ENCODE peak calls at places on chromosomes 11 and 22, in eight cellular contexts. B, T, S, Z, V, M, R and P are unnamed samples.

GRCh38 chr11:126523441-126523840 is 168.0 kb downstream of the ST3GAL4 start:
- DNase-seq in V (no peak), Z (no peak), M (no peak), B (no peak), S (peak), R (no peak), T (no peak), P (no peak)

GRCh38 chr22:44091021-44091721 is 67.1 kb downstream of the PARVB start:
- DNase-seq in R (peak), B (no peak), T (no peak), Z (peak), V (peak), S (no peak), M (no peak), P (no peak)

GRCh38 chr11:68649851-68650555 is 34.3 kb upstream of the GAL start:
- DNase-seq in B (no peak), V (no peak), T (no peak), S (no peak), M (no peak), Z (no peak), R (no peak), P (no peak)

GRCh38 chr11:17013548-17014320 is 480 bp downstream of the PLEKHA7 start:
- DNase-seq in T (no peak), M (peak), V (no peak), B (no peak), S (peak), R (no peak), Z (no peak), P (no peak)

GRCh38 chr22:27399161-27399560 is 402.4 kb downstream of the MN1 start:
- DNase-seq in Z (peak), M (no peak), T (no peak), S (no peak), V (no peak), R (peak), B (no peak), P (no peak)

GRCh38 chr11:83249972-83250593 is 36.1 kb downstream of the CCDC90B start:
- DNase-seq in V (peak), B (peak), R (peak), M (no peak), Z (peak), T (no peak), S (no peak), P (no peak)

GRCh38 chr11:373716-374551 is 4.6 kb downstream of the B4GALNT4 start:
- DNase-seq in V (no peak), M (peak), S (no peak), T (no peak), Z (no peak), R (no peak), B (no peak), P (no peak)

GRCh38 chr11:128487978-128488377 is 99.4 kb downstream of the ETS1 start:
- DNase-seq in Z (no peak), T (no peak), S (no peak), R (no peak), V (no peak), M (no peak), B (no peak), P (no peak)

GRCh38 chr11:31822604-31823371 is 11.7 kb upstream of the PAX6 start:
- DNase-seq in V (no peak), S (no peak), M (no peak), R (no peak), T (no peak), B (no peak), Z (no peak), P (no peak)

GRCh38 chr22:29165336-29166060 is 40.2 kb upstream of the EMID1 start:
- DNase-seq in R (no peak), V (no peak), S (peak), Z (no peak), T (no peak), B (no peak), M (no peak), P (peak)

GRCh38 chr11:15923169-15923568 is 433.2 kb downstream of the SOX6 start:
- DNase-seq in V (no peak), R (no peak), M (no peak), T (peak), Z (no peak), S (no peak), B (no peak), P (no peak)

GRCh38 chr11:64969209-64969608 is 2.7 kb downstream of the MAJIN start:
- DNase-seq in T (no peak), S (no peak), B (no peak), R (peak), Z (peak), V (peak), M (no peak), P (no peak)

GRCh38 chr22:41968601-41969000 is 642 bp upstream of the SEPTIN3 start:
- DNase-seq in R (no peak), V (no peak), M (no peak), T (no peak), S (no peak), B (no peak), Z (peak), P (no peak)

GRCh38 chr11:120606116-120607010 is 94.8 kb downstream of the GRIK4 start:
- DNase-seq in V (no peak), M (no peak), B (no peak), T (no peak), S (peak), R (no peak), Z (no peak), P (no peak)

GRCh38 chr11:5280582-5281102 is 10.9 kb upstream of the HBE1 start:
- DNase-seq in S (peak), V (peak), B (no peak), R (peak), T (peak), Z (peak), M (peak), P (no peak)

GRCh38 chr22:20243545-20244249 is 24.4 kb downstream of the RTN4R start:
- DNase-seq in S (peak), T (peak), M (peak), Z (peak), V (peak), R (peak), B (peak), P (no peak)
- H3K4me3 ChIP-seq in S (no peak), T (no peak), M (peak), Z (no peak), V (no peak), R (peak), B (peak), P (peak)

DNA sequence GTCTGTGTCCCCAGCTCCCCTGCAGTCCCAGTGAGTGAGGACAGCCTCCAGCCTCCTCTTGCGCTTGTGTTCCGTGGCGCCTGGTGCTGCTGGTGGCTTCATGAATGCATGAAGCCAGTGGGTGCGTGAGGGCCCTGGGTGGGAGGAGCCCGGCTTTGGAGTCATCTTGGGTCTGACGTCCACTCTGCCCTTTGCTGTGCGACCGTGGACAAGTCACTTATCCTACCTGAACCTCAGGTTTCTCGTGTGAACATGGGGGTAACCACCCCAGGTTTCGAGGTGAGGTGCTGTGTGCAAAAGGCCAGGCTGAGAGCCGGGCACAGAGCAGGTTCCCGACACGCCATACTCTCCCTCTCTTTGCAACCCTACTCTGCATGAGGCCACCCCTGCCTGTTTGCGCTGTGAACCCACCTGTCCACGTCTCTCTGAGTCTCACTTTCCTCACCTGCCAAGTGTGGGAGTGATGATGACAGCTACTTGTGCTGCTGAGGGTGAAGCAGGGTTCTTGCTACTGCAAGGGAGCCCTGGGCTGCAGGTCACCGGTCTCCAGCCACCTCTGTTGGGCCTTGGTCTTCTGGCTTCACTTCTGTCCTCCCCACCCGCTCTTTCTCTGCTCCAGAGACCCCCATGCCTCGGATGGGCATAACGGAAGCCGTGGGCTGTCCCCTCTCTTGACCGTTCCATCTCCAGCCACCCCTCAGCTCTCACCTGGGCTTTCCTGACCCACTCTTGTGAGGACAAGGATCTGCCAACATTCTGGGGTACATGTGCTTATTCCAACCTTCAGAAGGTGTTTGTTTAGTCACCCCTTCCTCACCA is 537.6 kb downstream of the TBC1D22A start:
- DNase-seq in Z (no peak), V (no peak), T (peak), M (no peak), R (no peak), B (no peak), S (peak), P (no peak)
- H3K4me3 ChIP-seq in Z (no peak), V (no peak), T (no peak), M (no peak), R (no peak), B (no peak), S (no peak), P (no peak)

GRCh38 chr11:67613960-67614715 is 7.4 kb downstream of the NDUFV1 start:
- DNase-seq in R (peak), S (peak), Z (peak), B (no peak), M (peak), T (peak), V (peak), P (peak)
- H3K4me3 ChIP-seq in R (peak), S (no peak), Z (peak), B (peak), M (peak), T (peak), V (peak), P (peak)

GRCh38 chr11:58968251-58968711 is 29.0 kb downstream of the GLYATL1 start:
- DNase-seq in S (no peak), T (no peak), V (no peak), M (no peak), R (no peak), Z (peak), B (no peak), P (no peak)
- H3K4me3 ChIP-seq in S (no peak), T (no peak), V (no peak), M (no peak), R (no peak), Z (peak), B (no peak), P (no peak)

GRCh38 chr11:94768602-94769511 is 701 bp downstream of the AMOTL1 start:
- DNase-seq in S (peak), B (no peak), Z (no peak), M (peak), R (peak), T (peak), V (peak), P (no peak)
- H3K4me3 ChIP-seq in S (peak), B (peak), Z (peak), M (peak), R (peak), T (peak), V (peak), P (peak)